ENCODE peak calls at places on chromosomes 5 and 9, in seven cellular contexts. E, N, A, Z, U, W and F are unnamed samples.

GRCh38 chr5:126044111-126044668 is 379.0 kb upstream of the GRAMD2B start:
- DNase-seq in U (peak), N (no peak), Z (peak), W (no peak), E (no peak), A (peak), F (peak)

GRCh38 chr9:105050296-105050695 is 122.3 kb upstream of the ABCA1 start:
- DNase-seq in Z (no peak), N (no peak), A (no peak), W (no peak), U (no peak), E (no peak), F (no peak)

GRCh38 chr5:82635561-82636288 is 357.6 kb upstream of the RPS23 start:
- DNase-seq in N (no peak), Z (peak), U (no peak), W (no peak), A (peak), E (no peak), F (peak)

GRCh38 chr5:18010053-18010452 is 375.8 kb downstream of the TAF11L14 start:
- DNase-seq in W (no peak), U (no peak), A (no peak), Z (no peak), N (no peak), E (no peak), F (no peak)

GRCh38 chr5:56815657-56816545 is 552 bp downstream of the MAP3K1 start:
- DNase-seq in Z (no peak), W (no peak), N (peak), A (no peak), E (peak), U (no peak), F (peak)

GRCh38 chr9:98860871-98861293 is 53.4 kb downstream of the GALNT12 start:
- DNase-seq in N (peak), Z (peak), A (no peak), W (no peak), U (peak), E (peak), F (no peak)

GRCh38 chr9:87184956-87185642 is 237.8 kb upstream of the GAS1 start:
- DNase-seq in E (no peak), U (peak), N (no peak), Z (peak), W (no peak), A (no peak), F (no peak)

GRCh38 chr9:134066923-134067851 is 639 bp downstream of the BRD3 start:
- DNase-seq in U (peak), E (peak), A (no peak), N (no peak), Z (no peak), W (no peak), F (peak)

GRCh38 chr5:172325452-172325851 is 41.9 kb upstream of the UBTD2 start:
- DNase-seq in A (no peak), U (no peak), Z (no peak), N (no peak), E (no peak), W (no peak), F (no peak)

GRCh38 chr9:80378669-80379293 is 807.0 kb downstream of the TLE4 start:
- DNase-seq in A (no peak), Z (no peak), N (no peak), E (no peak), U (no peak), W (no peak), F (no peak)

GRCh38 chr9:14906000-14906399 is 4.2 kb downstream of the FREM1 start:
- DNase-seq in E (no peak), U (no peak), N (no peak), Z (no peak), W (no peak), A (no peak), F (no peak)

GRCh38 chr5:127406326-127407121 is 110.9 kb upstream of the PRRC1 start:
- DNase-seq in W (no peak), U (no peak), E (no peak), N (no peak), A (no peak), Z (no peak), F (no peak)

GRCh38 chr5:153613143-153613542 is 122.7 kb downstream of the GRIA1 start:
- DNase-seq in U (peak), W (no peak), Z (no peak), N (no peak), E (no peak), A (no peak), F (no peak)

GRCh38 chr9:97072285-97072770 is 33.4 kb upstream of the CTSV start:
- DNase-seq in U (no peak), N (no peak), A (no peak), W (no peak), Z (no peak), E (no peak), F (no peak)

GRCh38 chr9:129307227-129307970 is 129.3 kb upstream of the IER5L start:
- DNase-seq in E (peak), N (peak), A (no peak), Z (no peak), W (no peak), U (no peak), F (peak)

GRCh38 chr5:16856531-16856930 is 79.6 kb downstream of the MYO10 start:
- DNase-seq in A (peak), N (no peak), E (no peak), W (no peak), U (no peak), Z (no peak), F (no peak)

GRCh38 chr5:141650851-141651727 is at the start of gene FCHSD1:
- DNase-seq in U (peak), N (peak), Z (peak), E (peak), W (peak), A (peak), F (peak)

GRCh38 chr5:112917453-112918005 is 4.5 kb downstream of the REEP5 start:
- DNase-seq in U (no peak), W (no peak), N (no peak), Z (no peak), E (no peak), A (no peak), F (no peak)

GRCh38 chr9:31776471-31776870 is 608.0 kb upstream of the ACO1 start:
- DNase-seq in N (no peak), Z (peak), U (no peak), E (no peak), W (no peak), A (no peak), F (no peak)

DNA sequence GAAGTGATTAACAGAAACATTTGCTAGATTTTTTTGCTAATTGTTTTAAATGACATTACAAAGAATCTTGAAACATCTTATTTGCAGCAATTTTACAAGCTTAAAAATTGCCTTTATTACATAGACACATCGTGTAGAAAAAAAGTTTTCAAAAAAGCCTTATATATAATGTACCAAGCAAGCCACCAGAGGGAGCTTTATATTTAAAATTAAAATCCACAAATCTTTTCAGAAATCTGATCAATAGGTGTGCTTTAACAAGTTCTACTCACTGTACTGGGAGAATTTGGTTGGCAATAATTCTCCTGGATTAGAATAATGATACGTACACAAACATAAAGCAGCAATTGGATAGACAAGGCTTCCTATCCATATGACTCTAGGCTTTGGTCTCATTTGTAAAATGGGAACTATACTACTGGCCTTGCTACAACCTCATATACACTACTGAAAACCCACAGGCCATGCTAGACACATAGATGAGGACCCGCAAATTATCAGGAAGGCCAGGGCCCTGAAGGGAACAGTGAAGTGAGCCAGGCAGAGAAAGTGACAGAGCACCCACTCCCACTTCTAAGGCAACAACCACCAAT is 4.8 kb downstream of the PSMB7 start:
- DNase-seq in U (no peak), A (no peak), E (no peak), Z (no peak), N (no peak), W (no peak), F (no peak)
- TF ChIP-seq CTCF in U (peak), A (peak), E (peak), Z (no peak), N (no peak), W (no peak), F (no peak)

DNA sequence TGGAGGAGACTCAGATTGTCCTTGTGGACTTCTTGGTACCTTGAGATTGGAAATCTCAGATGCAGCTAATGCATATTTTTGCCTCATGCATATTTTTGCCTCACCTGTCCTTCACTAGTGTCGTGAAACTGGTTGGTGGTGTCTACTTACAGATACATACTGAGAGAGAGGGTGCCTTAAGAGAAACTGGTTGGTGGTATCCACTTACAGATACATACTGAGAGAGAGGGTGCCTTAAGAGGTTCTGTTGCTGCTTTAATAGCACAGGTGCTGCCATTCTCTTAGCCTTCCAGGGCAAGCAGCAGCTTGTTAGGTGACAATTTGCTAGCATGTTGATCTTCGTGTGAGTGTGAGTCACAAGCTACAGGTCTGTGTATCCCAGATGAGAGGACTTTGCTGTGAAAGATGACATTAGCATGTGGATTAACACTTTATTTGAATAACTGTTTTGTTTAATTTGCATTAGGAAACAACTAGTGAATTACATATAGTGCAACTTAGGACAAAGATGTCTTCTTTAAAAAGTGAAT is 1.4 kb downstream of the PTTG1 start:
- DNase-seq in W (no peak), U (no peak), A (no peak), Z (no peak), E (no peak), N (no peak), F (no peak)
- H3K4me3 ChIP-seq in W (no peak), U (peak), A (peak), Z (peak), E (no peak), N (no peak), F (no peak)

GRCh38 chr9:78618735-78619134 is 321.8 kb downstream of the PSAT1 start:
- DNase-seq in Z (no peak), E (no peak), N (no peak), W (no peak), U (no peak), A (no peak), F (no peak)
- TF ChIP-seq CTCF in Z (no peak), E (no peak), N (no peak), W (no peak), U (no peak), A (no peak), F (no peak)

GRCh38 chr9:75087824-75088645 is at the start of the genes NMRK1 and OSTF1:
- DNase-seq in N (peak), E (peak), W (peak), U (peak), Z (peak), A (peak), F (peak)

GRCh38 chr9:75085640-75086039 is 2.3 kb downstream of the NMRK1 start:
- DNase-seq in N (no peak), Z (no peak), E (no peak), A (no peak), U (no peak), W (no peak), F (no peak)

GRCh38 chr9:75087279-75087823 is 604 bp downstream of the NMRK1 start:
- DNase-seq in Z (no peak), A (no peak), N (no peak), E (no peak), U (peak), W (no peak), F (peak)

GRCh38 chr9:75088646-75089368 is 493 bp downstream of the OSTF1 start:
- DNase-seq in N (peak), A (no peak), U (peak), E (peak), Z (no peak), W (peak), F (peak)

DNA sequence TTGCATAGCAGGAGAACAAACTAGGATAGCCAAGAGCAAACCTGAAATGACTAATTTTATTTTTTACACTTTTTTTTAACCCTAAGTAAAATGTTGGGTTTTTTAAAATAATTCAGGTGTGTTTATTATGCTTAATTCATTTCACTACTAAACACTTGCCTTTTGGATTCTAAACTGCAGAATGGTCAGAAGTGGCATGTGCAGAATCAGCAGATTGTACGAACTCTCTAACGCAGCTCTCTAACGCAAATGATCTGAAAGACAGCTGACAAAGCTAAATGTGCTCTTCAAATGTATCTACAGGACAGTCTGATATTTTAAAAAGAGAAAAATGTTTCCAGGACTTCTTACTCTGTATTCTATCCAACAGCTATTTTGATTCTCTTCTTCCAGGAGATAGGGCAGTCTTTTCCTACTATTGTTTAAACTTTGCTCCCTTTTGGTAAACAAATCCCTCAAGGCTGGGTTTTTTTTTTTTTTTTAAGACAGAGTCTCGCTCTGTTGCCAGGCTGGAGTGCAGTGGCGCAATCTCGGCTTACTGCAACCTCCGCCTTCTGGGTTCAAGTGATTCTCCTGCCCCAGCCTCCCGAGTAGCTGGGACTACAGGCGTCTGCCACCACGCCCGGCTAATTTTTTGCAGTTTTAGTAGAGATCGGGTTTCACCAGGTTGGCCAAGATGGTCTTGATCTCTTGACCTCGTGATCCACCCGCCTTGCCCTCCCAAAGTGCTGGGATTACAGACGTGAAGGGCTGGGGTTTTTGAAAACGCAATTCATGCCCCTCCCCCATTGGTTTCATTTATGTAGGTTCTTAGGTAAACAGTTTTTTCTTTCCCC is 1.3 kb downstream of the NMRK1 start:
- DNase-seq in E (no peak), U (no peak), Z (no peak), A (no peak), N (no peak), W (no peak), F (peak)
- H3K4me3 ChIP-seq in E (peak), U (peak), Z (peak), A (peak), N (peak), W (peak), F (peak)

GRCh38 chr9:127450831-127451680 is at the start of the genes LRSAM1 and RPL12:
- DNase-seq in W (peak), N (peak), U (peak), Z (peak), A (peak), E (peak), F (peak)
- TF ChIP-seq CTCF in W (peak), N (no peak), U (no peak), Z (no peak), A (no peak), E (no peak), F (no peak)